ENCODE peak calls at places on chromosomes 3 and 15, in ten cellular contexts. T is left ventricle myocardium inferior, U is dorsolateral prefrontal cortex, B is GM13977, H is foreskin fibroblast, Z is BJ, M is GM13976, X is tibial nerve, W is A549, N is mammary epithelial cell. Y is an unnamed sample.

GRCh38 chr3:46972396-46972795 is 4.1 kb downstream of the CCDC12 start:
- DNase-seq in Z (no peak), B (no peak), W (no peak), X (no peak), H (no peak), U (no peak), M (no peak), T (no peak), N (no peak), Y (no peak)

GRCh38 chr3:169911272-169911671 is at the start of gene SAMD7:
- DNase-seq in Z (no peak), M (no peak), W (no peak), H (no peak), N (no peak), U (no peak), X (no peak), T (no peak), B (no peak), Y (no peak)

GRCh38 chr3:64935995-64936394 is 248.2 kb upstream of the ADAMTS9 start:
- DNase-seq in T (no peak), B (no peak), W (no peak), U (no peak), H (no peak), Z (no peak), M (no peak), X (no peak), N (peak), Y (peak)

GRCh38 chr3:185828755-185829154 is 3.9 kb upstream of the IGF2BP2 start:
- DNase-seq in H (no peak), M (no peak), T (no peak), N (no peak), U (no peak), B (no peak), Z (no peak), X (no peak), W (no peak), Y (no peak)

GRCh38 chr3:160092760-160093159 is 104.1 kb downstream of the IL12A start:
- DNase-seq in H (no peak), U (no peak), M (no peak), Z (no peak), X (no peak), N (no peak), T (no peak), W (no peak), B (no peak), Y (no peak)

GRCh38 chr15:43132830-43133428 is 457 bp upstream of the TMEM62 start:
- DNase-seq in Z (no peak), W (no peak), X (no peak), H (no peak), B (no peak), M (no peak), N (no peak), T (no peak), U (no peak), Y (peak)

GRCh38 chr3:194572131-194572789 is 61.0 kb downstream of the TMEM44 start:
- DNase-seq in H (peak), W (no peak), M (no peak), X (peak), T (peak), B (no peak), U (no peak), Z (peak), N (peak), Y (peak)

GRCh38 chr3:42647821-42648459 is 5.6 kb upstream of the ZBTB47 start:
- DNase-seq in H (no peak), U (no peak), W (no peak), B (no peak), T (no peak), Z (no peak), X (no peak), M (no peak), N (no peak), Y (no peak)

GRCh38 chr3:71429610-71429988 is 153.9 kb downstream of the FOXP1 start:
- DNase-seq in M (no peak), H (no peak), U (no peak), Z (no peak), T (no peak), X (no peak), W (no peak), N (no peak), B (no peak), Y (no peak)

GRCh38 chr15:78914027-78914764 is 30.6 kb downstream of the CTSH start:
- DNase-seq in H (peak), N (peak), B (no peak), Z (peak), W (peak), T (no peak), U (no peak), X (peak), M (no peak), Y (peak)

GRCh38 chr3:174219738-174220137 is 639.4 kb upstream of the NAALADL2 start:
- DNase-seq in B (no peak), H (peak), U (no peak), X (no peak), M (no peak), T (no peak), W (no peak), Z (no peak), N (no peak), Y (no peak)

GRCh38 chr3:4417449-4417848 is 49.6 kb downstream of the SUMF1 start:
- DNase-seq in T (no peak), B (no peak), U (no peak), Z (no peak), H (peak), M (no peak), X (no peak), N (no peak), W (no peak), Y (peak)

GRCh38 chr15:42035362-42035761 is 14.5 kb upstream of the PLA2G4E start:
- DNase-seq in T (no peak), N (peak), U (no peak), H (peak), W (no peak), B (peak), Z (no peak), M (peak), X (no peak), Y (peak)

GRCh38 chr3:139317660-139318430 is 26.0 kb upstream of the MRPS22 start:
- DNase-seq in B (no peak), T (no peak), H (no peak), M (no peak), X (no peak), Z (no peak), N (peak), U (no peak), W (peak), Y (peak)

GRCh38 chr3:129440648-129441190 is 695 bp downstream of the IFT122 start:
- DNase-seq in H (no peak), M (no peak), T (no peak), B (peak), U (no peak), Z (no peak), W (no peak), X (no peak), N (peak), Y (no peak)

DNA sequence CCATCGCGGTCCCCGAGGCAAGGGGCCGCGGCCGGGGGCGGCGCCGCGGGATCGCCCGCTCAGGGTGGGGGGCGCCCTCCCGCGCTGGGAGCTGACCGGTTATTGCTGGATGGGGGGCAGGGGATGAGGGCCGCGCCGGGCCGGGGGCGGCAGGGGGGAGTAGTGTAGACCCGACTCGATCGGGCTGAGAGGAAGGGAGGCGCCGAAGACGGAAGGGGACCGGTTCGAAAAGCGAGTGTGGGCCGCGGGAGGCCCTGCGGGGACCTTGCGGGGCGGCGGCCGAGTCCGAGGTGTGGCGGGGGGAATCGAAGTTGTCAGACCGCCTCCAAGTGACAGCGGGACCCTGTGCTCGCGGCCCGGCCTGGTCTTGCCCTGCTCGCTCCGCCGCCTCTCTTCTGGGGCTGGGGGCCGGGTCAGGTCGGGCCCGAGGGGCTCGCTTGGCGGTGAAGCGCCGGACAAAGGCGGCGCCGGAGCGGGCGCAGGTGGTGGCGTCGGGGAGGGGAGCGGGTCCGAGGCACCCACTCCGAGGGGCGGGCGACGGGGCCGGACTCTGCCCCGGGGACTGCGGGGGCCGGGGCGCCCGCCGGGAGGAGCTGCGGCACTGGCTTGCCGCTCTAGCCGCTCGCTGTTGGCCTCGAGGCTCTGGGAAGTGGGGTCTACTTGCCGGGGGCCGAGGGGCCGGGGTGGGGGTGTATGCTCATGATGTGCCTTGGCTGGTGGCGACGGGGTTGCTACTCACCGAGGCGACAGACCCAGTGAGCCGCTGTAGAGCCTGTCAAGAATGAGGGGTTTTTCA is 1.2 kb downstream of the BAHD1 start:
- DNase-seq in B (peak), W (no peak), U (no peak), M (peak), H (peak), Z (no peak), T (no peak), N (no peak), X (no peak), Y (no peak)
- TF ChIP-seq CTCF in B (peak), W (no peak), U (no peak), M (peak), H (no peak), Z (peak), T (peak), N (no peak), X (peak), Y (no peak)

GRCh38 chr3:150763841-150764483 is 993 bp upstream of the SIAH2 start:
- DNase-seq in X (peak), T (peak), Z (no peak), M (peak), B (peak), H (peak), W (peak), U (peak), N (no peak), Y (peak)
- TF ChIP-seq CTCF in X (no peak), T (peak), Z (peak), M (peak), B (peak), H (peak), W (peak), U (peak), N (peak), Y (peak)

DNA sequence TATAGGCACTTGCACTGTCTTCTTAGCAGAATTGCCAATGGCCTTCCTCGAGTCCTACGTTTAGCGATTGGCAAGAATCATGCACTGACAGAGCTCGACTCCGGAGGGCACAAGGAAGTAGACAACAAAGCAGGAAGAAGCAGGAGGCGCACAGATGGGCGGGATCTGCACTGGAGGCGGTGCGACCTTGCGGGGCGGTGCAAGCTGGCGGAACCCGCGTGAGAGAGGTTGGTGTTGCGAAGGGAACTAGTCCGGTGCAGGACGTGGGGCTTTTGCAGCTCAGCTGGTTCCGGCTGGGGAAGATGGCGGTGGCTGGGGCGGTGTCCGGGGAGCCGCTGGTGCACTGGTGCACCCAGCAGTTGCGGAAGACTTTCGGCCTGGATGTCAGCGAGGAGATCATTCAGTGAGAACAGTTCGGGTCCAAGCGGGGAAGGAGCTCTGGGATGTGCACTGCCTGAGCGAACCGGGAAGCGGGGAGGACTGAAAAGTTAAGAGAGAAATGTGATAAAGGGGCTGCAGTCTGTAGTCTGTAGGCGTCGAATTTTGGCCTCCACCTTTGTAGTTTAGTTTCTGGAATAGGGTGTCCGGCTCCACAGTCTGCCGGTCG is at the start of gene TRIP4:
- DNase-seq in W (peak), U (peak), T (peak), H (peak), X (peak), Z (peak), N (peak), B (peak), M (peak), Y (peak)
- TF ChIP-seq CTCF in W (peak), U (peak), T (no peak), H (no peak), X (peak), Z (peak), N (peak), B (peak), M (no peak), Y (peak)

DNA sequence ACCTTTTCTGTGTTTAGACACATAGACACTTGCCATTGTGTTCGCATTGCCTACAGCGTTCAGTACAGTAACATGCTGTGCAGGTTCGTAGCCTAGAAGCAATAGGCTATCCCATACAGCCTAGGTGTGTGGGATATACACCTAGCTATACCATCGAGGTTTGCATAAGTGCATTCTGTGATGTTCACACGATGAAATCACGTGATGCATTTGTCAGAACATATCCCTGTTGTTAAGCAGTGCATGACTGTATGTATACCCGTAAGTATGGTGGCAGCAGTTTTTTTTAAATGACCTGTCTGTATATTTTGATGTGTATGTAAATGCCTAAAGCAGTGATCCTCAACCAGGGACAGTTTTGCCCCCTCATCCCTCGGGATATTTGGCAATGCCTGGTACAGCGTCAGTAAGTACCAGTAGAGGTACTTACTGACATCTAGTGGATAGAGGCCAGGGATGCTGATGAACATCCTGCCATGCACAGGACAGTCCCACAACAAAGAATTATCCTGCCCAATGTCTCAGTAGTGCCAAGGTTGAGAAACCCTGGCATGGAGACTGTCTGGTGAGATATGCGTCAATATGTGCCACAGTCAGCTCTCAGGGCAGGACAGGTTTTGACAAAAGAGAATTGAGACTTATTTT is 129.1 kb downstream of the HCN4 start:
- DNase-seq in T (no peak), M (no peak), N (peak), B (no peak), Z (no peak), W (no peak), U (no peak), X (no peak), H (peak), Y (peak)
- TF ChIP-seq CTCF in T (no peak), M (no peak), N (peak), B (peak), Z (no peak), W (peak), U (peak), X (no peak), H (peak), Y (peak)

DNA sequence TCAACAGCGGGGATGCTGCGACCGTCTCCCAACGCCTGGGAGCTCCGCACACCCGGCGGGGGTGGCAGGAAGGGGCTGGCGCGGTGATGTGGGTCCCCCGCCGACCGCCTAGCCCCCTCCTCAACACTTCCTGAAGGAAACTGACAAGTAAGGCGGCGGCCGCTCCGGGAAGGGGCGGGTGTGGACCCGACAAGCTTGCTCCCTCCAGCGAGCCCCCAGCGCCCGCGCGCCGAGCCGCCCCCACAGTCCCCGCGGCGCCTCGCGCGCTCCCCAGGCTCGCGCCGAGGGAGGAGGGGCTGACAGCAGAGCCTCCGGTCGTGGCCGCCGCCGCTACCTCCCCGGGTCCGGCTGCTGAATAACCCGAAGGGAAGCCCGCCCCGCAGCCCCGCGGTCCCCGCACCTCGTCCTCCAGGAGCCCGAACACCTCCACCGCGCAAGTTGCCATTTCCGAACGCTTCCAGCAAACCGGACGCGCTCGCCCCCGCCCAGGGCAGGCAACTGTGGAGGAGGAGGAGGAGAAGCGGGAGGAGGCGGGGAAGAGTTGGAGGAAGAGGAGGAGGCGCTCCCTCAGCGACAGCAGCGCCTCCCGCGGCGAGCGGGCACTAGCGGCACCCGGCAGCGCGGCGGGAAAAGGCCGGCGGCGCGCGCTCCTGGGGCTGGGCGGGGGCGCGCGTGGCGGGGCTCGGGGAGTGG is at the start of gene NEDD4:
- DNase-seq in M (peak), X (peak), Z (no peak), W (peak), N (peak), B (peak), H (peak), T (peak), U (peak), Y (peak)
- TF ChIP-seq CTCF in M (peak), X (peak), Z (peak), W (peak), N (peak), B (peak), H (peak), T (peak), U (peak), Y (peak)

GRCh38 chr3:29153811-29154210 is 127.1 kb upstream of the RBMS3 start:
- DNase-seq in U (no peak), N (no peak), W (no peak), Z (no peak), M (no peak), H (no peak), T (no peak), X (no peak), B (no peak), Y (no peak)

GRCh38 chr3:29156071-29156715 is 124.7 kb upstream of the RBMS3 start:
- DNase-seq in Z (no peak), X (no peak), W (no peak), M (no peak), N (peak), T (no peak), H (no peak), U (no peak), B (no peak), Y (peak)

DNA sequence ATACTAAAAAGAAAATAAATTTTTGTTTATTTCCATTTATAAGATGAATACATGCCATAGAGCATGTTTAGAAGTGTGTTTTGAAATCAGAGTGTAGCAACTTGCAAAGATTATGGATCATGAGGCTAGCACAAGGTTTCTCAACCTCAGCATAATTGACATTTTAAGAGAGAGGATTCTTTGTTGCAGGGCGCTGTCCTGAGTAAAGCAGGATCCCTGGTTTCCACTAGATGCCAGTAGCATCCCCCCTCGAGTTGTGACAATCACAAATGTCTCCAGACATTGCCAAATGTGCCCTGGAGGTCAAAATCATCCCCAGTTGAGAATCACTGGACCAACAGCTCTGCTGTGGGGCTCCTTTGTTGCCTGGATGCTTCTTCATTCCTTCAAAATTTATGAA is 128.5 kb upstream of the RBMS3 start:
- DNase-seq in H (no peak), X (no peak), T (no peak), W (no peak), U (no peak), Z (no peak), M (no peak), N (no peak), B (no peak), Y (no peak)
- TF ChIP-seq CTCF in H (no peak), X (no peak), T (peak), W (no peak), U (no peak), Z (no peak), M (no peak), N (no peak), B (no peak), Y (no peak)